ENCODE peak calls at places on chromosome 1, in seven cellular contexts. B is fibroblast of the aortic adventitia, W is HS-27A, I is NCI-H1092, K is mucosa of gallbladder, Q is ELR, Z is GM12878. H is an unnamed sample.

GRCh38 chr1:109759513-109760334 is 4.0 kb downstream of the EPS8L3 start:
- DNase-seq in B (no peak), W (no peak), I (no peak), K (peak), Q (no peak), Z (no peak), H (no peak)

GRCh38 chr1:158003409-158003805 is 10.0 kb downstream of the KIRREL1 start:
- DNase-seq in B (peak), W (no peak), I (no peak), K (no peak), Q (peak), Z (no peak), H (no peak)

GRCh38 chr1:228854907-228855306 is 119.6 kb downstream of the RHOU start:
- DNase-seq in B (no peak), W (no peak), I (no peak), K (no peak), Q (no peak), Z (no peak), H (no peak)

GRCh38 chr1:247402099-247402706 is 13.8 kb upstream of the NLRP3 start:
- DNase-seq in B (no peak), W (no peak), I (no peak), K (no peak), Q (no peak), Z (no peak), H (no peak)

GRCh38 chr1:42999308-42999707 is 40.6 kb upstream of the SLC2A1 start:
- DNase-seq in B (peak), W (peak), I (no peak), K (no peak), Q (peak), Z (no peak), H (no peak)

GRCh38 chr1:32695098-32695904 is 7.3 kb downstream of the SYNC start:
- DNase-seq in B (peak), W (peak), I (no peak), K (peak), Q (peak), Z (no peak), H (no peak)

GRCh38 chr1:33181038-33181861 is 593 bp downstream of the TRIM62 start:
- DNase-seq in B (peak), W (peak), I (peak), K (peak), Q (peak), Z (no peak), H (no peak)

GRCh38 chr1:21307663-21308062 is 17.4 kb upstream of the ECE1 start:
- DNase-seq in B (no peak), W (no peak), I (no peak), K (no peak), Q (peak), Z (no peak), H (no peak)

GRCh38 chr1:113850127-113850796 is 21.2 kb downstream of the PTPN22 start:
- DNase-seq in B (no peak), W (no peak), I (no peak), K (no peak), Q (no peak), Z (no peak), H (no peak)

GRCh38 chr1:2201062-2201461 is 6.5 kb upstream of the FAAP20 start:
- DNase-seq in B (no peak), W (no peak), I (no peak), K (no peak), Q (no peak), Z (no peak), H (no peak)

GRCh38 chr1:64042331-64043100 is 160.9 kb upstream of the UBE2U start:
- DNase-seq in B (peak), W (peak), I (no peak), K (no peak), Q (peak), Z (no peak), H (no peak)

GRCh38 chr1:204989266-204990058 is 53.5 kb upstream of the CNTN2 start:
- DNase-seq in B (peak), W (peak), I (peak), K (peak), Q (peak), Z (no peak), H (no peak)

GRCh38 chr1:167344112-167344511 is 123.4 kb downstream of the POU2F1 start:
- DNase-seq in B (no peak), W (no peak), I (no peak), K (no peak), Q (peak), Z (no peak), H (no peak)